ENCODE peak calls at places on chromosome 6, in eight cellular contexts. One of them, this sample, is unnamed.

GRCh38 chr6:144931172-144932035 is 646.3 kb downstream of the UTRN start:
- DNase-seq in left ventricle myocardium inferior: no peak
- DNase-seq in brain microvascular endothelial cell: peak; percentile 50
- DNase-seq in cardiac fibroblast: peak; percentile 67
- DNase-seq in GM12878: no peak
- DNase-seq in astrocyte of the spinal cord: peak; percentile 41
- DNase-seq in GM12865: peak; percentile 41
- DNase-seq in AG04450: no peak
- DNase-seq in this sample: peak; percentile 57

GRCh38 chr6:89723046-89723445 is 84.5 kb upstream of the LYRM2 start:
- DNase-seq in cardiac fibroblast: no peak
- DNase-seq in astrocyte of the spinal cord: no peak
- DNase-seq in GM12878: no peak
- DNase-seq in left ventricle myocardium inferior: no peak
- DNase-seq in GM12865: no peak
- DNase-seq in brain microvascular endothelial cell: no peak
- DNase-seq in AG04450: no peak
- DNase-seq in this sample: no peak

GRCh38 chr6:158991017-158991723 is 8.8 kb downstream of the RSPH3 start:
- DNase-seq in cardiac fibroblast: peak; percentile 38
- DNase-seq in GM12865: peak; percentile 33
- DNase-seq in astrocyte of the spinal cord: no peak
- DNase-seq in left ventricle myocardium inferior: no peak
- DNase-seq in AG04450: no peak
- DNase-seq in brain microvascular endothelial cell: no peak
- DNase-seq in GM12878: no peak
- DNase-seq in this sample: no peak

GRCh38 chr6:131258010-131258652 is 122.9 kb downstream of the AKAP7 start:
- DNase-seq in brain microvascular endothelial cell: no peak
- DNase-seq in astrocyte of the spinal cord: no peak
- DNase-seq in AG04450: no peak
- DNase-seq in left ventricle myocardium inferior: no peak
- DNase-seq in GM12865: no peak
- DNase-seq in cardiac fibroblast: no peak
- DNase-seq in GM12878: no peak
- DNase-seq in this sample: no peak

GRCh38 chr6:165245287-165245686 is 64.1 kb downstream of the C6orf118 start:
- DNase-seq in GM12865: no peak
- DNase-seq in astrocyte of the spinal cord: peak; percentile 30
- DNase-seq in left ventricle myocardium inferior: no peak
- DNase-seq in AG04450: no peak
- DNase-seq in brain microvascular endothelial cell: no peak
- DNase-seq in cardiac fibroblast: peak; percentile 61
- DNase-seq in GM12878: no peak
- DNase-seq in this sample: peak; percentile 42

GRCh38 chr6:34723203-34723602 is 26.6 kb upstream of the ILRUN start:
- DNase-seq in left ventricle myocardium inferior: no peak
- DNase-seq in AG04450: peak; percentile 13
- DNase-seq in GM12865: no peak
- DNase-seq in cardiac fibroblast: peak; percentile 56
- DNase-seq in GM12878: no peak
- DNase-seq in brain microvascular endothelial cell: peak; percentile 32
- DNase-seq in astrocyte of the spinal cord: no peak
- DNase-seq in this sample: peak; percentile 45

GRCh38 chr6:134432036-134432435 is 114.1 kb upstream of the SGK1 start:
- DNase-seq in cardiac fibroblast: no peak
- DNase-seq in left ventricle myocardium inferior: no peak
- DNase-seq in astrocyte of the spinal cord: no peak
- DNase-seq in brain microvascular endothelial cell: no peak
- DNase-seq in AG04450: no peak
- DNase-seq in GM12878: no peak
- DNase-seq in GM12865: no peak
- DNase-seq in this sample: no peak

GRCh38 chr6:149316740-149317655 is 514 bp upstream of the TAB2 start:
- DNase-seq in GM12878: peak; percentile 57
- DNase-seq in brain microvascular endothelial cell: peak; percentile 88
- DNase-seq in cardiac fibroblast: peak; percentile 93
- DNase-seq in GM12865: peak; percentile 97
- DNase-seq in astrocyte of the spinal cord: peak; percentile 96
- DNase-seq in AG04450: peak; percentile 80
- DNase-seq in left ventricle myocardium inferior: peak; percentile 92
- DNase-seq in this sample: peak; percentile 84

GRCh38 chr6:112203577-112204349 is 50.6 kb downstream of the LAMA4 start:
- DNase-seq in brain microvascular endothelial cell: peak; percentile 87
- DNase-seq in GM12878: no peak
- DNase-seq in cardiac fibroblast: peak; percentile 97
- DNase-seq in GM12865: no peak
- DNase-seq in astrocyte of the spinal cord: peak; percentile 82
- DNase-seq in AG04450: no peak
- DNase-seq in left ventricle myocardium inferior: no peak
- DNase-seq in this sample: peak; percentile 97

GRCh38 chr6:56226946-56227879 is 20.2 kb downstream of the COL21A1 start:
- DNase-seq in brain microvascular endothelial cell: peak; percentile 39
- DNase-seq in astrocyte of the spinal cord: peak; percentile 77
- DNase-seq in AG04450: no peak
- DNase-seq in GM12878: no peak
- DNase-seq in cardiac fibroblast: peak; percentile 84
- DNase-seq in left ventricle myocardium inferior: no peak
- DNase-seq in GM12865: no peak
- DNase-seq in this sample: peak; percentile 97

GRCh38 chr6:13519839-13520238 is 32.4 kb upstream of the GFOD1 start:
- DNase-seq in AG04450: no peak
- DNase-seq in left ventricle myocardium inferior: no peak
- DNase-seq in GM12878: no peak
- DNase-seq in GM12865: no peak
- DNase-seq in astrocyte of the spinal cord: no peak
- DNase-seq in cardiac fibroblast: no peak
- DNase-seq in brain microvascular endothelial cell: no peak
- DNase-seq in this sample: no peak

GRCh38 chr6:160160929-160161646 is 39.5 kb downstream of the SLC22A1 start:
- DNase-seq in GM12865: no peak
- DNase-seq in cardiac fibroblast: no peak
- DNase-seq in brain microvascular endothelial cell: no peak
- DNase-seq in AG04450: no peak
- DNase-seq in left ventricle myocardium inferior: no peak
- DNase-seq in astrocyte of the spinal cord: no peak
- DNase-seq in GM12878: no peak
- DNase-seq in this sample: no peak

GRCh38 chr6:108945686-108946158 is 97.5 kb downstream of the ARMC2 start:
- DNase-seq in GM12878: no peak
- DNase-seq in left ventricle myocardium inferior: peak; percentile 91
- DNase-seq in AG04450: no peak
- DNase-seq in brain microvascular endothelial cell: peak; percentile 35
- DNase-seq in GM12865: no peak
- DNase-seq in cardiac fibroblast: peak; percentile 51
- DNase-seq in astrocyte of the spinal cord: peak; percentile 86
- DNase-seq in this sample: peak; percentile 73

GRCh38 chr6:121830759-121831158 is 395.3 kb downstream of the GJA1 start:
- DNase-seq in brain microvascular endothelial cell: no peak
- DNase-seq in AG04450: no peak
- DNase-seq in astrocyte of the spinal cord: no peak
- DNase-seq in GM12865: no peak
- DNase-seq in GM12878: no peak
- DNase-seq in cardiac fibroblast: no peak
- DNase-seq in left ventricle myocardium inferior: peak; percentile 16
- DNase-seq in this sample: no peak

GRCh38 chr6:56038764-56039163 is 163.4 kb upstream of the BMP5 start:
- DNase-seq in AG04450: no peak
- DNase-seq in astrocyte of the spinal cord: no peak
- DNase-seq in GM12865: no peak
- DNase-seq in cardiac fibroblast: no peak
- DNase-seq in left ventricle myocardium inferior: no peak
- DNase-seq in brain microvascular endothelial cell: no peak
- DNase-seq in GM12878: no peak
- DNase-seq in this sample: no peak

GRCh38 chr6:31559958-31560696 is 12.0 kb upstream of the LTA start:
- DNase-seq in GM12865: peak; percentile 95
- DNase-seq in GM12878: peak; percentile 88
- DNase-seq in left ventricle myocardium inferior: peak; percentile 63
- DNase-seq in astrocyte of the spinal cord: peak; percentile 55
- DNase-seq in cardiac fibroblast: peak; percentile 76
- DNase-seq in AG04450: no peak
- DNase-seq in brain microvascular endothelial cell: peak; percentile 51
- DNase-seq in this sample: peak; percentile 64

GRCh38 chr6:18400831-18401446 is 13.8 kb downstream of the RNF144B start:
- DNase-seq in AG04450: no peak
- DNase-seq in GM12878: peak; percentile 53
- DNase-seq in GM12865: peak; percentile 72
- DNase-seq in astrocyte of the spinal cord: peak; percentile 70
- DNase-seq in left ventricle myocardium inferior: no peak
- DNase-seq in cardiac fibroblast: peak; percentile 39
- DNase-seq in brain microvascular endothelial cell: peak; percentile 40
- DNase-seq in this sample: peak; percentile 26

GRCh38 chr6:137415127-137415833 is 78.9 kb downstream of the OLIG3 start:
- DNase-seq in AG04450: peak; percentile 7
- DNase-seq in GM12878: no peak
- DNase-seq in GM12865: peak; percentile 76
- DNase-seq in cardiac fibroblast: peak; percentile 76
- DNase-seq in astrocyte of the spinal cord: peak; percentile 78
- DNase-seq in left ventricle myocardium inferior: peak; percentile 26
- DNase-seq in brain microvascular endothelial cell: peak; percentile 76
- DNase-seq in this sample: peak; percentile 76

GRCh38 chr6:138546733-138547185 is 47.5 kb upstream of the NHSL1 start:
- DNase-seq in left ventricle myocardium inferior: no peak
- DNase-seq in cardiac fibroblast: peak; percentile 74
- DNase-seq in AG04450: no peak
- DNase-seq in astrocyte of the spinal cord: peak; percentile 88
- DNase-seq in GM12865: peak; percentile 26
- DNase-seq in brain microvascular endothelial cell: peak; percentile 56
- DNase-seq in GM12878: no peak
- DNase-seq in this sample: peak; percentile 58

GRCh38 chr6:6723316-6723715 is 134.8 kb downstream of the LY86 start:
- DNase-seq in astrocyte of the spinal cord: no peak
- DNase-seq in GM12878: no peak
- DNase-seq in brain microvascular endothelial cell: no peak
- DNase-seq in cardiac fibroblast: no peak
- DNase-seq in GM12865: no peak
- DNase-seq in left ventricle myocardium inferior: no peak
- DNase-seq in AG04450: no peak
- DNase-seq in this sample: no peak

GRCh38 chr6:6724319-6725119 is 136.0 kb downstream of the LY86 start:
- DNase-seq in AG04450: peak; percentile 45
- DNase-seq in GM12878: no peak
- DNase-seq in cardiac fibroblast: peak; percentile 76
- DNase-seq in left ventricle myocardium inferior: peak; percentile 73
- DNase-seq in brain microvascular endothelial cell: peak; percentile 59
- DNase-seq in astrocyte of the spinal cord: peak; percentile 79
- DNase-seq in GM12865: peak; percentile 69
- DNase-seq in this sample: peak; percentile 80

GRCh38 chr6:6722195-6722594 is 133.7 kb downstream of the LY86 start:
- DNase-seq in left ventricle myocardium inferior: no peak
- DNase-seq in cardiac fibroblast: no peak
- DNase-seq in brain microvascular endothelial cell: no peak
- DNase-seq in AG04450: no peak
- DNase-seq in GM12878: no peak
- DNase-seq in GM12865: no peak
- DNase-seq in astrocyte of the spinal cord: no peak
- DNase-seq in this sample: no peak

GRCh38 chr6:6725120-6725833 is 136.8 kb downstream of the LY86 start:
- DNase-seq in AG04450: no peak
- DNase-seq in astrocyte of the spinal cord: no peak
- DNase-seq in left ventricle myocardium inferior: no peak
- DNase-seq in cardiac fibroblast: no peak
- DNase-seq in GM12878: no peak
- DNase-seq in GM12865: no peak
- DNase-seq in brain microvascular endothelial cell: no peak
- DNase-seq in this sample: no peak

GRCh38 chr6:6723792-6724318 is 135.3 kb downstream of the LY86 start:
- DNase-seq in GM12865: no peak
- DNase-seq in brain microvascular endothelial cell: no peak
- DNase-seq in GM12878: no peak
- DNase-seq in left ventricle myocardium inferior: no peak
- DNase-seq in AG04450: no peak
- DNase-seq in astrocyte of the spinal cord: no peak
- DNase-seq in cardiac fibroblast: no peak
- DNase-seq in this sample: peak; percentile 9
- H3K4me3 ChIP-seq in GM12865: no peak overlapping the region
- H3K4me3 ChIP-seq in brain microvascular endothelial cell: peak overlapping the region; percentile 50
- H3K4me3 ChIP-seq in GM12878: no peak overlapping the region
- H3K4me3 ChIP-seq in left ventricle myocardium inferior: peak overlapping the region; percentile 61
- H3K4me3 ChIP-seq in AG04450: no peak overlapping the region
- H3K4me3 ChIP-seq in astrocyte of the spinal cord: no peak overlapping the region
- H3K4me3 ChIP-seq in cardiac fibroblast: no peak overlapping the region
- H3K4me3 ChIP-seq in this sample: no peak overlapping the region

DNA sequence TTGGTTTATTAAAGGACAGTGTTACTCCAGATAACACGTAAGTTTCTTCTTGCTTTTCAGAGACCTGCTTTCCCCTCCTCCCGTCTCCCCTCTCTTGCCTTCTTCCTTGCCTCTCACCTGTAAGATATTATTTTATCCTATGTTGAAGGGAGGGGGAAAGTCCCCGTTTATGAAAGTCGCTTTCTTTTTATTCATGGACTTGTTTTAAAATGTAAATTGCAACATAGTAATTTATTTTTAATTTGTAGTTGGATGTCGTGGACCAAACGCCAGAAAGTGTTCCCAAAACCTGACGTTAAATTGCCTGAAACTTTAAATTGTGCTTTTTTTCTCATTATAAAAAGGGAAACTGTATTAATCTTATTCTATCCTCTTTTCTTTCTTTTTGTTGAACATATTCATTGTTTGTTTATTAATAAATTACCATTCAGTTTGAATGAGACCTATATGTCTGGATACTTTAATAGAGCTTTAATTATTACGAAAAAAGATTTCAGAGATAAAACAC is 2.7 kb downstream of the FOXC1 start:
- DNase-seq in AG04450: no peak
- DNase-seq in brain microvascular endothelial cell: no peak
- DNase-seq in astrocyte of the spinal cord: no peak
- DNase-seq in left ventricle myocardium inferior: no peak
- DNase-seq in GM12878: no peak
- DNase-seq in GM12865: no peak
- DNase-seq in cardiac fibroblast: no peak
- DNase-seq in this sample: no peak
- H3K4me3 ChIP-seq in AG04450: peak overlapping the region; percentile 75
- H3K4me3 ChIP-seq in brain microvascular endothelial cell: peak overlapping the region; percentile 65
- H3K4me3 ChIP-seq in astrocyte of the spinal cord: peak overlapping the region; percentile 62
- H3K4me3 ChIP-seq in left ventricle myocardium inferior: peak overlapping the region; percentile 77
- H3K4me3 ChIP-seq in GM12878: peak overlapping the region; percentile 60
- H3K4me3 ChIP-seq in GM12865: no peak overlapping the region
- H3K4me3 ChIP-seq in cardiac fibroblast: peak overlapping the region; percentile 66
- H3K4me3 ChIP-seq in this sample: peak overlapping the region; percentile 58

GRCh38 chr6:88611721-88612120 is 351.7 kb downstream of the RNGTT start:
- DNase-seq in left ventricle myocardium inferior: no peak
- DNase-seq in cardiac fibroblast: no peak
- DNase-seq in AG04450: no peak
- DNase-seq in brain microvascular endothelial cell: no peak
- DNase-seq in astrocyte of the spinal cord: no peak
- DNase-seq in GM12878: no peak
- DNase-seq in GM12865: no peak
- DNase-seq in this sample: no peak
- H3K4me3 ChIP-seq in left ventricle myocardium inferior: no peak overlapping the region
- H3K4me3 ChIP-seq in cardiac fibroblast: no peak overlapping the region
- H3K4me3 ChIP-seq in AG04450: no peak overlapping the region
- H3K4me3 ChIP-seq in brain microvascular endothelial cell: no peak overlapping the region
- H3K4me3 ChIP-seq in astrocyte of the spinal cord: no peak overlapping the region
- H3K4me3 ChIP-seq in GM12878: no peak overlapping the region
- H3K4me3 ChIP-seq in GM12865: no peak overlapping the region
- H3K4me3 ChIP-seq in this sample: no peak overlapping the region

DNA sequence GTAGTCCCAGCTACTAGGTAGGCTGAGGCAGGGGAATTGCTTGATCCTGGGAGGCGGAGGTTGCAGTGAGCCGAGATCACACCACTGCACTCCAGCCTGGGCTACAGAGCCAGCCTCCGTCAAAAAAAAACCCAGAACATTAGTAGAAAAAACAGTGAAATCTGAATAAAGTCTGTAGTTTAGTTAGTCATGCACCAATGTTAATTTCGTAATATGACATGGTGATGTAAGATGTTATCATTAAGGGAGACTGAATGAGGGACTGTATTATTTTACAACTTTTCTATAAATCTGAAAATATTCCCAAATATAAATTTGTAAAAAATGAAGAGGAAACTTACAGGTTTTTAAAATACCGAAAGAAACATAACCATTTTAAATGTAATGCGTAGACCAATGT is 2.1 kb downstream of the GSTA4 start:
- DNase-seq in brain microvascular endothelial cell: no peak
- DNase-seq in AG04450: no peak
- DNase-seq in GM12865: no peak
- DNase-seq in GM12878: no peak
- DNase-seq in left ventricle myocardium inferior: no peak
- DNase-seq in astrocyte of the spinal cord: peak; percentile 47
- DNase-seq in cardiac fibroblast: peak; percentile 42
- DNase-seq in this sample: peak; percentile 83
- H3K4me3 ChIP-seq in brain microvascular endothelial cell: no peak overlapping the region
- H3K4me3 ChIP-seq in AG04450: peak overlapping the region; percentile 81
- H3K4me3 ChIP-seq in GM12865: no peak overlapping the region
- H3K4me3 ChIP-seq in GM12878: no peak overlapping the region
- H3K4me3 ChIP-seq in left ventricle myocardium inferior: peak overlapping the region; percentile 82
- H3K4me3 ChIP-seq in astrocyte of the spinal cord: no peak overlapping the region
- H3K4me3 ChIP-seq in cardiac fibroblast: no peak overlapping the region
- H3K4me3 ChIP-seq in this sample: peak overlapping the region; percentile 91

This sample was measured in fibroblast of mammary gland.